ENCODE peak calls at places on chromosomes 16 and 17, in ten cellular contexts. Z is DMS79; E is naive thymus-derived CD8-positive, alpha-beta T cell; I is NCI-H510A treated with DMSO at 0.1 percent for 48 hours; T is nephron progenitor cell; S is ACHN; B is midbrain; F is renal cortical epithelial cell; J is NCI-H524; L is stimulated activated CD8-positive, alpha-beta memory T cell treated with anti-CD3 and anti-CD28 coated beads, Interleukin-4, amount 100 ng/mL, for 4 hours. W is an unnamed sample.

GRCh38 chr17:149897-150575 is 12.7 kb downstream of the SCGB1C2 start:
- DNase-seq in Z (no peak), E (no peak), I (no peak), T (no peak), S (no peak), B (no peak), F (no peak), J (no peak), L (no peak), W (no peak)

GRCh38 chr17:69597898-69598692 is 183.6 kb downstream of the MAP2K6 start:
- DNase-seq in Z (no peak), E (no peak), I (no peak), T (no peak), S (no peak), B (no peak), F (peak), J (no peak), L (no peak), W (peak)

GRCh38 chr17:50425682-50426471 is at the start of gene ACSF2:
- DNase-seq in Z (no peak), E (peak), I (peak), T (peak), S (peak), B (no peak), F (no peak), J (peak), L (peak), W (peak)

GRCh38 chr16:22685162-22685830 is 128.7 kb upstream of the HS3ST2 start:
- DNase-seq in Z (no peak), E (no peak), I (no peak), T (no peak), S (no peak), B (no peak), F (peak), J (no peak), L (no peak), W (no peak)

GRCh38 chr16:57758331-57759117 is 23.0 kb downstream of the KATNB1 start:
- DNase-seq in Z (no peak), E (no peak), I (no peak), T (no peak), S (no peak), B (no peak), F (no peak), J (no peak), L (no peak), W (no peak)

GRCh38 chr17:50800196-50800700 is 32.9 kb upstream of the ANKRD40CL start:
- DNase-seq in Z (no peak), E (no peak), I (no peak), T (no peak), S (no peak), B (no peak), F (no peak), J (no peak), L (no peak), W (no peak)

GRCh38 chr17:19996086-19996485 is 13.1 kb upstream of the SPECC1 start:
- DNase-seq in Z (no peak), E (no peak), I (no peak), T (no peak), S (no peak), B (no peak), F (no peak), J (peak), L (no peak), W (no peak)

GRCh38 chr16:31705371-31705770 is 168.2 kb upstream of the ZNF267 start:
- DNase-seq in Z (no peak), E (no peak), I (no peak), T (no peak), S (no peak), B (no peak), F (no peak), J (no peak), L (no peak), W (no peak)

GRCh38 chr16:4373356-4373908 is 1.8 kb downstream of the VASN start:
- DNase-seq in Z (no peak), E (no peak), I (no peak), T (no peak), S (peak), B (no peak), F (no peak), J (no peak), L (no peak), W (no peak)

GRCh38 chr17:77439382-77440013 is 298.7 kb downstream of the SEC14L1 start:
- DNase-seq in Z (no peak), E (no peak), I (no peak), T (no peak), S (no peak), B (no peak), F (no peak), J (peak), L (no peak), W (no peak)

GRCh38 chr17:29625037-29625750 is 2.5 kb upstream of the CORO6 start:
- DNase-seq in Z (no peak), E (no peak), I (no peak), T (no peak), S (peak), B (peak), F (no peak), J (no peak), L (no peak), W (no peak)

GRCh38 chr16:9449597-9449996 is 358.2 kb downstream of the HAPSTR1 start:
- DNase-seq in Z (no peak), E (no peak), I (no peak), T (no peak), S (no peak), B (no peak), F (no peak), J (no peak), L (no peak), W (no peak)

GRCh38 chr17:74972107-74972972 is at the start of gene HID1:
- DNase-seq in Z (no peak), E (peak), I (peak), T (peak), S (peak), B (peak), F (no peak), J (peak), L (peak), W (peak)

GRCh38 chr16:79451196-79451816 is 149.2 kb downstream of the MAF start:
- DNase-seq in Z (no peak), E (no peak), I (no peak), T (no peak), S (no peak), B (no peak), F (no peak), J (no peak), L (no peak), W (no peak)

GRCh38 chr16:56303880-56304279 is 112.6 kb downstream of the GNAO1 start:
- DNase-seq in Z (no peak), E (no peak), I (no peak), T (no peak), S (no peak), B (no peak), F (no peak), J (no peak), L (no peak), W (no peak)

GRCh38 chr16:89583197-89583894 is 7.8 kb downstream of the CPNE7 start:
- DNase-seq in Z (no peak), E (no peak), I (no peak), T (no peak), S (no peak), B (no peak), F (no peak), J (no peak), L (no peak), W (no peak)